ENCODE peak calls at places on chromosomes 6 and 20, in five cellular contexts. T, Y, V, L and F are unnamed samples.

GRCh38 chr6:134464690-134465411 is 146.9 kb upstream of the SGK1 start:
- DNase-seq in T (no peak), Y (no peak), V (no peak), L (peak), F (no peak)

GRCh38 chr20:59472059-59472458 is 132.3 kb upstream of the PHACTR3 start:
- DNase-seq in T (no peak), Y (no peak), V (no peak), L (no peak), F (no peak)

GRCh38 chr6:18047406-18047805 is 60.0 kb upstream of the KIF13A start:
- DNase-seq in T (no peak), Y (no peak), V (no peak), L (peak), F (no peak)

GRCh38 chr20:3047486-3048419 is 1.9 kb downstream of the MRPS26 start:
- DNase-seq in T (no peak), Y (no peak), V (no peak), L (no peak), F (no peak)

GRCh38 chr6:33450434-33450833 is 3.9 kb upstream of the ZBTB9 start:
- DNase-seq in T (no peak), Y (no peak), V (no peak), L (no peak), F (no peak)

GRCh38 chr20:63577317-63577894 is 3.4 kb upstream of the HELZ2 start:
- DNase-seq in T (no peak), Y (no peak), V (no peak), L (no peak), F (no peak)

GRCh38 chr6:71181565-71181964 is 107.0 kb upstream of the OGFRL1 start:
- DNase-seq in T (peak), Y (peak), V (no peak), L (peak), F (peak)

GRCh38 chr6:141451508-141452353 is 681.0 kb upstream of the GJE1 start:
- DNase-seq in T (peak), Y (peak), V (no peak), L (peak), F (no peak)

GRCh38 chr6:8888468-8888867 is 453.1 kb upstream of the SLC35B3 start:
- DNase-seq in T (no peak), Y (no peak), V (no peak), L (no peak), F (no peak)

GRCh38 chr6:100881707-100882040 is 545 bp upstream of the ASCC3 start:
- DNase-seq in T (peak), Y (no peak), V (no peak), L (no peak), F (no peak)

GRCh38 chr20:13102689-13103088 is 93.9 kb downstream of the SPTLC3 start:
- DNase-seq in T (no peak), Y (no peak), V (no peak), L (no peak), F (no peak)

GRCh38 chr20:52313335-52313963 is 121.9 kb upstream of the ZFP64 start:
- DNase-seq in T (peak), Y (no peak), V (no peak), L (peak), F (peak)

GRCh38 chr6:90319979-90320667 is 23.5 kb upstream of the BACH2 start:
- DNase-seq in T (no peak), Y (no peak), V (no peak), L (no peak), F (no peak)

GRCh38 chr6:30329331-30329730 is 2.6 kb downstream of the TRIM39 start:
- DNase-seq in T (no peak), Y (no peak), V (no peak), L (no peak), F (no peak)

GRCh38 chr6:122869437-122870024 is 80.5 kb downstream of the SMPDL3A start:
- DNase-seq in T (peak), Y (no peak), V (no peak), L (peak), F (no peak)

GRCh38 chr20:10686356-10687169 is 12.8 kb upstream of the JAG1 start:
- DNase-seq in T (peak), Y (no peak), V (no peak), L (no peak), F (no peak)

GRCh38 chr6:114194362-114195343 is 148.2 kb downstream of the HS3ST5 start:
- DNase-seq in T (no peak), Y (peak), V (no peak), L (no peak), F (no peak)

GRCh38 chr20:25313608-25314007 is 65.7 kb downstream of the PYGB start:
- DNase-seq in T (no peak), Y (no peak), V (no peak), L (no peak), F (no peak)

GRCh38 chr20:46784450-46785127 is 75.1 kb downstream of the SLC2A10 start:
- DNase-seq in T (no peak), Y (peak), V (no peak), L (no peak), F (peak)

GRCh38 chr6:148973809-148974208 is 227.0 kb downstream of the UST start:
- DNase-seq in T (no peak), Y (no peak), V (no peak), L (no peak), F (no peak)
- TF ChIP-seq CTCF in T (peak), Y (peak), V (peak), L (peak), F (peak)

GRCh38 chr20:1426231-1426849 is 33.5 kb upstream of the FKBP1A start:
- DNase-seq in T (no peak), Y (no peak), V (no peak), L (no peak), F (no peak)

GRCh38 chr20:1423206-1423605 is 30.4 kb upstream of the FKBP1A start:
- DNase-seq in T (no peak), Y (no peak), V (no peak), L (no peak), F (no peak)

GRCh38 chr20:1422756-1423155 is 29.9 kb upstream of the FKBP1A start:
- DNase-seq in T (no peak), Y (no peak), V (no peak), L (no peak), F (no peak)

GRCh38 chr20:1424336-1424735 is 31.5 kb upstream of the FKBP1A start:
- DNase-seq in T (no peak), Y (no peak), V (no peak), L (no peak), F (no peak)

DNA sequence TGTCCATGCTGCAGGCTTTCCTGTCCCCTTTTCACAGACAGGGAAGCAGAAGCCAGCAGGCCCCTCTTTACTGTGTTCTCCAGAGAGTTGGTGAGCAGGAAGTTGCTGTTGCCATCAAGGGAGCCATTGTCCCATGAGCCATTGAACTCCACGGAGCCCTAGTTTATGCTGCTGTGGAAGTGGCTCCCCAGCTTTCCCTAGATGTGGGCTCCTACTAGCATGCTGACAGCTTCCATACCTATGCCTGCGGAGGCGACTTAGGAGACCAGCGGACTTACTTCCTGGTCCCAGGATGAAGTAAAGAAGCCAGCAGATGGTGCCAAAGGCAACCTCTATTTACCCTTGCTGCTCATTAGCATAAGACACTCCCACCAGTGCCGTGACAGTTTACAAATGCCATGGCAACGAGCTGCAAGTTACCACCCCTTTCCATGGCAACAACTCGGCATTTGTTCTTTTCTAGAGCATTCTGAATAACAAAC is 30.8 kb upstream of the FKBP1A start:
- DNase-seq in T (peak), Y (no peak), V (no peak), L (no peak), F (no peak)
- TF ChIP-seq CTCF in T (peak), Y (no peak), V (no peak), L (no peak), F (no peak)

DNA sequence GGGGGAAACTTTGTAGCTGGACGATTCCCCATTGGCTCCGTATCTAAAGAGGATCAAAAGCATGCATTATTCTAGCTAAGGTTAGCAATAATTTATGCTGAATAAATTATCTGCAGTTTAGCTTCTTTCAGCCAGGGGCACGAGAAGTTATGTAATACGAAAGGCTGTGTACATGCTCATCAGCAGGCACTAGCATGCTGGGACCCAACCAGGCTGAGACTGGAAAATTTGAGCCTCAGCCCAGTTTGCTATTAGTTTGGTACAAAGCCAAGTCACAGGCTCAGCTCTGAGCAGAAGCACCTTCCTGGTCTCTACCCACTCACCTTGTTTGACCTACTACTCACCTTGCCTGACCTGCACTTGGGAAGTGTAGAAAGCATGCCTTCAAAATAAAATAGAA is 328.1 kb upstream of the ARID1B start:
- DNase-seq in T (no peak), Y (no peak), V (no peak), L (peak), F (no peak)
- TF ChIP-seq CTCF in T (no peak), Y (no peak), V (no peak), L (peak), F (no peak)

GRCh38 chr6:85496009-85496579 is 46.2 kb downstream of the NT5E start:
- DNase-seq in T (no peak), Y (no peak), V (no peak), L (no peak), F (no peak)

GRCh38 chr6:85494551-85495337 is 44.9 kb downstream of the NT5E start:
- DNase-seq in T (no peak), Y (no peak), V (no peak), L (no peak), F (no peak)

GRCh38 chr6:85493389-85493788 is 43.5 kb downstream of the NT5E start:
- DNase-seq in T (no peak), Y (no peak), V (no peak), L (no peak), F (no peak)

GRCh38 chr6:85496856-85497255 is 47.0 kb downstream of the NT5E start:
- DNase-seq in T (no peak), Y (no peak), V (no peak), L (no peak), F (no peak)

DNA sequence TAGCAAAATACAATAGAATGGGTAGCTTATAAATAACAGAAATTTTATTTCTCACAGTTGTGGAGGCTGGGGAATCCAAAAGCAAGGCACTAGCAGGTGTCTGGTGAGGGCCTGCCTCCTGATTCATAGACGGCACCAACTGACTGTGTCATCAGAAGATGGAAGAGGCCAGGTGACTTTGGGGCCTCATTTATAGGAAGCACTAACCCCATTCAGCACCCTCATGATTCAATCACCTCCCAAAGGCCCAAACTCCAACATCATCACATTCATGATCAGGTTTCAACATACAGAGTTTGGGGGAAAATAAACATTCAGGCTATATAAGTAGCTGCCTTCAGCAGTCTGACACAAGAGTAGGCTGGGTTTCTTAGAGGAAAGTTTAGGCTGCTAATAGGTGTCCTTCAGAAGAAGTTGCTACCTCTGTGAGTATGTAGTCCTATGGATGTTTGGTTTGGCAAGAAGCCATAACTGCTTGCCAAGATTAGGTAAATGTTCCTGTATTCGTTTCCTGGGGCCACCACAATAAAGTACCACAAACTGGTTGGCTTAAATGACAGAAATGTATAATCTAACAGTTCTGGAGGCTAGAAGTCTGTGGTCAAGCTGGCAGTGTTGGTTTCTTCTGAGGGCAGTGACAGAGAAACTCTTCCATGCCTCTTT is 48.8 kb downstream of the NT5E start:
- DNase-seq in T (no peak), Y (no peak), V (no peak), L (no peak), F (no peak)
- TF ChIP-seq CTCF in T (no peak), Y (no peak), V (no peak), L (no peak), F (no peak)